ENCODE peak calls at places on chromosomes 6 and 20, in ten cellular contexts. One of them, this sample, is unnamed.

GRCh38 chr20:16035576-16035975 is 537.7 kb downstream of the KIF16B start:
- DNase-seq in astrocyte: no peak
- DNase-seq in A549: no peak
- DNase-seq in heart right ventricle: no peak
- DNase-seq in fibroblast of mammary gland: no peak
- DNase-seq in GM06990: no peak
- DNase-seq in kidney epithelial cell: no peak
- DNase-seq in epithelial cell of esophagus: no peak
- DNase-seq in AG04449: no peak
- DNase-seq in right lobe of liver: no peak
- DNase-seq in this sample: no peak

GRCh38 chr20:25285856-25286798 is 38.2 kb downstream of the PYGB start:
- DNase-seq in astrocyte: no peak
- DNase-seq in right lobe of liver: peak; percentile 17
- DNase-seq in AG04449: no peak
- DNase-seq in heart right ventricle: peak; percentile 3
- DNase-seq in kidney epithelial cell: no peak
- DNase-seq in epithelial cell of esophagus: no peak
- DNase-seq in GM06990: no peak
- DNase-seq in fibroblast of mammary gland: no peak
- DNase-seq in A549: no peak
- DNase-seq in this sample: no peak

GRCh38 chr6:163620670-163621330 is 206.3 kb downstream of the QKI start:
- DNase-seq in kidney epithelial cell: no peak
- DNase-seq in right lobe of liver: no peak
- DNase-seq in AG04449: no peak
- DNase-seq in A549: no peak
- DNase-seq in fibroblast of mammary gland: no peak
- DNase-seq in heart right ventricle: no peak
- DNase-seq in epithelial cell of esophagus: no peak
- DNase-seq in GM06990: no peak
- DNase-seq in astrocyte: peak; percentile 34
- DNase-seq in this sample: no peak

GRCh38 chr6:105428342-105428957 is 25.6 kb upstream of the PREP start:
- DNase-seq in AG04449: no peak
- DNase-seq in heart right ventricle: no peak
- DNase-seq in A549: no peak
- DNase-seq in fibroblast of mammary gland: peak; percentile 96
- DNase-seq in astrocyte: peak; percentile 81
- DNase-seq in kidney epithelial cell: peak; percentile 81
- DNase-seq in GM06990: no peak
- DNase-seq in epithelial cell of esophagus: peak; percentile 68
- DNase-seq in right lobe of liver: no peak
- DNase-seq in this sample: no peak

GRCh38 chr6:8130399-8130798 is 28.1 kb upstream of the EEF1E1 start:
- DNase-seq in epithelial cell of esophagus: no peak
- DNase-seq in heart right ventricle: no peak
- DNase-seq in kidney epithelial cell: no peak
- DNase-seq in astrocyte: no peak
- DNase-seq in GM06990: no peak
- DNase-seq in right lobe of liver: no peak
- DNase-seq in fibroblast of mammary gland: peak; percentile 47
- DNase-seq in A549: no peak
- DNase-seq in AG04449: peak; percentile 16
- DNase-seq in this sample: no peak

GRCh38 chr20:53077373-53078205 is 105.4 kb downstream of the TSHZ2 start:
- DNase-seq in right lobe of liver: peak; percentile 63
- DNase-seq in kidney epithelial cell: no peak
- DNase-seq in GM06990: no peak
- DNase-seq in epithelial cell of esophagus: peak; percentile 72
- DNase-seq in fibroblast of mammary gland: peak; percentile 87
- DNase-seq in heart right ventricle: no peak
- DNase-seq in AG04449: no peak
- DNase-seq in astrocyte: peak; percentile 92
- DNase-seq in A549: no peak
- DNase-seq in this sample: no peak

GRCh38 chr6:5205035-5205469 is 55.7 kb downstream of the LYRM4 start:
- DNase-seq in heart right ventricle: no peak
- DNase-seq in astrocyte: no peak
- DNase-seq in epithelial cell of esophagus: no peak
- DNase-seq in AG04449: no peak
- DNase-seq in A549: no peak
- DNase-seq in GM06990: no peak
- DNase-seq in kidney epithelial cell: no peak
- DNase-seq in right lobe of liver: no peak
- DNase-seq in fibroblast of mammary gland: no peak
- DNase-seq in this sample: no peak

GRCh38 chr20:6566821-6567220 is 200.7 kb upstream of the BMP2 start:
- DNase-seq in GM06990: no peak
- DNase-seq in fibroblast of mammary gland: peak; percentile 94
- DNase-seq in astrocyte: peak; percentile 91
- DNase-seq in A549: no peak
- DNase-seq in heart right ventricle: no peak
- DNase-seq in right lobe of liver: no peak
- DNase-seq in kidney epithelial cell: peak; percentile 67
- DNase-seq in AG04449: no peak
- DNase-seq in epithelial cell of esophagus: peak; percentile 99
- DNase-seq in this sample: no peak

GRCh38 chr20:48287552-48288170 is 502.4 kb upstream of the SULF2 start:
- DNase-seq in A549: no peak
- DNase-seq in kidney epithelial cell: no peak
- DNase-seq in right lobe of liver: no peak
- DNase-seq in GM06990: no peak
- DNase-seq in astrocyte: no peak
- DNase-seq in AG04449: no peak
- DNase-seq in fibroblast of mammary gland: no peak
- DNase-seq in heart right ventricle: no peak
- DNase-seq in epithelial cell of esophagus: no peak
- DNase-seq in this sample: no peak

GRCh38 chr20:25230177-25230831 is 17.6 kb upstream of the PYGB start:
- DNase-seq in heart right ventricle: no peak
- DNase-seq in fibroblast of mammary gland: no peak
- DNase-seq in kidney epithelial cell: no peak
- DNase-seq in A549: no peak
- DNase-seq in epithelial cell of esophagus: no peak
- DNase-seq in astrocyte: no peak
- DNase-seq in right lobe of liver: no peak
- DNase-seq in AG04449: no peak
- DNase-seq in GM06990: no peak
- DNase-seq in this sample: no peak

GRCh38 chr6:49551126-49551865 is 828 bp downstream of the C6orf141 start:
- DNase-seq in heart right ventricle: no peak
- DNase-seq in kidney epithelial cell: no peak
- DNase-seq in GM06990: peak; percentile 19
- DNase-seq in fibroblast of mammary gland: no peak
- DNase-seq in right lobe of liver: peak; percentile 48
- DNase-seq in A549: no peak
- DNase-seq in AG04449: no peak
- DNase-seq in astrocyte: no peak
- DNase-seq in epithelial cell of esophagus: peak; percentile 27
- DNase-seq in this sample: no peak

GRCh38 chr6:21163110-21163837 is 430.3 kb upstream of the SOX4 start:
- DNase-seq in AG04449: peak; percentile 57
- DNase-seq in astrocyte: peak; percentile 93
- DNase-seq in epithelial cell of esophagus: peak; percentile 7
- DNase-seq in right lobe of liver: no peak
- DNase-seq in fibroblast of mammary gland: peak; percentile 56
- DNase-seq in kidney epithelial cell: no peak
- DNase-seq in GM06990: no peak
- DNase-seq in heart right ventricle: no peak
- DNase-seq in A549: no peak
- DNase-seq in this sample: no peak

DNA sequence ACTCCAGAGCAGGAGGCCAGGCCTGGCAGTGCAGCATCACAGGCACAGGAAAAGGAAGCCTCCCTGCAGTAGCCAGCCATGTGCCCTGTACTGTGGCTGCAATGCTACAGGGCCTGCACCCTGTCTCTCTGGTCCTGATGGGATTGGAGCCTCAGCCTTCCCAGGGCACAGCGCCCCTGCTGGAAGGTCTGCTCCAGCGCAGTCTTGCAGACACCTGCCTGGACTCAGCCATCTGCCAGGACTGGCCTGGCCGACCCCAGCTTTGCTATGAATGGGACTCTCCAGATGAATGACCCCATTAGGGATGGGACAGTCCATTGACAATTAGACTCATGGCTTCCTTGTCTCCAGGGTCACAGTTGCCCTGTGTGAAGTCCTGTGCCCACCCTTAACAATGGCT is 251.6 kb downstream of the ERMARD start:
- DNase-seq in heart right ventricle: no peak
- DNase-seq in epithelial cell of esophagus: no peak
- DNase-seq in GM06990: no peak
- DNase-seq in A549: no peak
- DNase-seq in fibroblast of mammary gland: no peak
- DNase-seq in right lobe of liver: no peak
- DNase-seq in astrocyte: no peak
- DNase-seq in AG04449: no peak
- DNase-seq in kidney epithelial cell: no peak
- DNase-seq in this sample: no peak
- TF ChIP-seq CTCF in heart right ventricle: no peak
- TF ChIP-seq CTCF in epithelial cell of esophagus: no peak
- TF ChIP-seq CTCF in GM06990: peak; percentile 16
- TF ChIP-seq CTCF in A549: no peak
- TF ChIP-seq CTCF in fibroblast of mammary gland: no peak
- TF ChIP-seq CTCF in right lobe of liver: peak; percentile 15
- TF ChIP-seq CTCF in astrocyte: no peak
- TF ChIP-seq CTCF in AG04449: no peak
- TF ChIP-seq CTCF in kidney epithelial cell: no peak
- TF ChIP-seq CTCF in this sample: no peak

GRCh38 chr6:31210119-31210518 is 39.6 kb upstream of the POU5F1 start:
- DNase-seq in fibroblast of mammary gland: no peak
- DNase-seq in AG04449: no peak
- DNase-seq in kidney epithelial cell: no peak
- DNase-seq in right lobe of liver: no peak
- DNase-seq in heart right ventricle: peak; percentile 57
- DNase-seq in GM06990: no peak
- DNase-seq in epithelial cell of esophagus: no peak
- DNase-seq in astrocyte: no peak
- DNase-seq in A549: no peak
- DNase-seq in this sample: no peak
- TF ChIP-seq CTCF in fibroblast of mammary gland: no peak
- TF ChIP-seq CTCF in AG04449: no peak
- TF ChIP-seq CTCF in kidney epithelial cell: no peak
- TF ChIP-seq CTCF in right lobe of liver: no peak
- TF ChIP-seq CTCF in heart right ventricle: no peak
- TF ChIP-seq CTCF in GM06990: no peak
- TF ChIP-seq CTCF in epithelial cell of esophagus: no peak
- TF ChIP-seq CTCF in astrocyte: no peak
- TF ChIP-seq CTCF in A549: no peak
- TF ChIP-seq CTCF in this sample: no peak

GRCh38 chr6:133553652-133554051 is 312.5 kb downstream of the EYA4 start:
- DNase-seq in kidney epithelial cell: no peak
- DNase-seq in fibroblast of mammary gland: peak; percentile 76
- DNase-seq in A549: no peak
- DNase-seq in astrocyte: peak; percentile 27
- DNase-seq in epithelial cell of esophagus: peak; percentile 66
- DNase-seq in GM06990: no peak
- DNase-seq in right lobe of liver: no peak
- DNase-seq in heart right ventricle: peak; percentile 47
- DNase-seq in AG04449: peak; percentile 38
- DNase-seq in this sample: no peak

GRCh38 chr6:133549252-133549925 is 308.2 kb downstream of the EYA4 start:
- DNase-seq in GM06990: no peak
- DNase-seq in kidney epithelial cell: no peak
- DNase-seq in AG04449: no peak
- DNase-seq in heart right ventricle: no peak
- DNase-seq in epithelial cell of esophagus: no peak
- DNase-seq in astrocyte: no peak
- DNase-seq in fibroblast of mammary gland: no peak
- DNase-seq in A549: no peak
- DNase-seq in right lobe of liver: no peak
- DNase-seq in this sample: no peak

GRCh38 chr6:133551847-133552331 is 310.7 kb downstream of the EYA4 start:
- DNase-seq in kidney epithelial cell: peak; percentile 72
- DNase-seq in AG04449: peak; percentile 99
- DNase-seq in heart right ventricle: peak; percentile 15
- DNase-seq in right lobe of liver: no peak
- DNase-seq in epithelial cell of esophagus: peak; percentile 57
- DNase-seq in A549: peak; percentile 16
- DNase-seq in GM06990: no peak
- DNase-seq in astrocyte: peak; percentile 100
- DNase-seq in fibroblast of mammary gland: peak; percentile 98
- DNase-seq in this sample: no peak

GRCh38 chr6:133550026-133550425 is 308.9 kb downstream of the EYA4 start:
- DNase-seq in fibroblast of mammary gland: no peak
- DNase-seq in AG04449: no peak
- DNase-seq in right lobe of liver: no peak
- DNase-seq in heart right ventricle: no peak
- DNase-seq in kidney epithelial cell: no peak
- DNase-seq in astrocyte: no peak
- DNase-seq in epithelial cell of esophagus: no peak
- DNase-seq in A549: no peak
- DNase-seq in GM06990: no peak
- DNase-seq in this sample: no peak

DNA sequence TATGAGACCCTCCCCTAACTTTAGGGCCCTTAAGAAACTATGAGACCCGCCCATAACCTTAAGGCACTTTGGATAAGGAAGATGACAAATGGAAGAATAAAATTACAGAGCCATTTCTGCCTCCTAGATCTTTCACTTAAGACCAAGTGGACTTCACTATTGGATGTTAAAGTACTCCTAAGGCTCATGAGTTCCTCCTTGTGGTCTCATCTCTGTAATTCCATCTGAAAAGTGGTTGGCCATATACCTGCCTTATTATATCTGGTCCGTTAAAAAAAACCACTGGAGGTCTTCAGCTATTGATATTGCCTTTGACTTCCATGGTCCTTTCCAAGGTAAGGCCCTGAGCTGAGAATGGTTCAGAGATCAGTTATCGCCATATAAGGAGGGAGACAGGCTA is 310.3 kb downstream of the EYA4 start:
- DNase-seq in right lobe of liver: no peak
- DNase-seq in astrocyte: no peak
- DNase-seq in AG04449: no peak
- DNase-seq in kidney epithelial cell: no peak
- DNase-seq in fibroblast of mammary gland: no peak
- DNase-seq in heart right ventricle: no peak
- DNase-seq in A549: no peak
- DNase-seq in GM06990: no peak
- DNase-seq in epithelial cell of esophagus: no peak
- DNase-seq in this sample: no peak
- TF ChIP-seq CTCF in right lobe of liver: no peak
- TF ChIP-seq CTCF in astrocyte: no peak
- TF ChIP-seq CTCF in AG04449: peak; percentile 17
- TF ChIP-seq CTCF in kidney epithelial cell: no peak
- TF ChIP-seq CTCF in fibroblast of mammary gland: no peak
- TF ChIP-seq CTCF in heart right ventricle: no peak
- TF ChIP-seq CTCF in A549: no peak
- TF ChIP-seq CTCF in GM06990: no peak
- TF ChIP-seq CTCF in epithelial cell of esophagus: no peak
- TF ChIP-seq CTCF in this sample: no peak

DNA sequence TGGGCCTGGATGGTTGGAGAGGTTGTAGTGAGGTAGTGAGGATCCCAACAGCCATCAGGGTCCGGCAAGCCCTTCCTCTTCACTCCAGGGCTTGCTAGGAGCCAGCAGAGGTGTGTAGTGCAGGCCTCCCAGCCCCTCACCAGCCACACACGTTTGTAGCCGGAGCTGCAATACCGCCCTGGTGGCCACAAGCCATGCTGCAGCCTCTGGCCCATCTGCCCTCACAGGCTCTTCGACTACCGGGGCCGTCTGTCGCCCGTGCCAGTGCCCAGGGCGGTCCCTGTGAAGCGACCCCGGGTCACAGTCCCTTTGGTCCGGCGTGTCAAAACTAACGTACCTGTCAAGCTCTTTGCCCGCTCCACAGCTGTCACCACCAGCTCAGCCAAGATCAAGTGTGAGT is 36.4 kb downstream of the EIF2S2 start:
- DNase-seq in A549: no peak
- DNase-seq in astrocyte: no peak
- DNase-seq in right lobe of liver: no peak
- DNase-seq in epithelial cell of esophagus: no peak
- DNase-seq in AG04449: no peak
- DNase-seq in fibroblast of mammary gland: no peak
- DNase-seq in kidney epithelial cell: no peak
- DNase-seq in GM06990: no peak
- DNase-seq in heart right ventricle: no peak
- DNase-seq in this sample: no peak
- TF ChIP-seq CTCF in A549: no peak
- TF ChIP-seq CTCF in astrocyte: no peak
- TF ChIP-seq CTCF in right lobe of liver: no peak
- TF ChIP-seq CTCF in epithelial cell of esophagus: peak; percentile 17
- TF ChIP-seq CTCF in AG04449: peak; percentile 1
- TF ChIP-seq CTCF in fibroblast of mammary gland: no peak
- TF ChIP-seq CTCF in kidney epithelial cell: no peak
- TF ChIP-seq CTCF in GM06990: no peak
- TF ChIP-seq CTCF in heart right ventricle: no peak
- TF ChIP-seq CTCF in this sample: no peak